ENCODE peak calls at places on chromosomes 2 and 18, in six cellular contexts. R, G, U, K, D and P are unnamed samples.

GRCh38 chr2:204550738-204551137 is 5.5 kb downstream of the PARD3B start:
- DNase-seq in K (no peak), R (peak), U (peak), D (peak), G (no peak), P (peak)

GRCh38 chr2:187719510-187719909 is 165.3 kb upstream of the TFPI start:
- DNase-seq in G (no peak), D (no peak), R (no peak), K (peak), U (no peak), P (no peak)

GRCh38 chr2:98467082-98467536 is 22.5 kb downstream of the INPP4A start:
- DNase-seq in D (no peak), K (no peak), R (no peak), G (no peak), U (no peak), P (no peak)

GRCh38 chr2:84477886-84478285 is 18.8 kb upstream of the SUCLG1 start:
- DNase-seq in D (no peak), U (no peak), K (no peak), G (no peak), R (no peak), P (no peak)

GRCh38 chr2:36290306-36290705 is 65.3 kb upstream of the CRIM1 start:
- DNase-seq in U (no peak), G (no peak), K (no peak), R (no peak), D (peak), P (no peak)

GRCh38 chr2:187117483-187117882 is 268.5 kb upstream of the ZSWIM2 start:
- DNase-seq in D (peak), R (no peak), G (peak), U (peak), K (no peak), P (peak)

GRCh38 chr2:200218645-200219044 is 87.8 kb upstream of the SPATS2L start:
- DNase-seq in R (no peak), U (no peak), K (no peak), G (no peak), D (no peak), P (no peak)

GRCh38 chr2:67566292-67566691 is 169.2 kb downstream of the ETAA1 start:
- DNase-seq in K (no peak), D (no peak), R (no peak), G (no peak), U (peak), P (no peak)

GRCh38 chr2:230668939-230669303 is 43.7 kb upstream of the CAB39 start:
- DNase-seq in D (no peak), K (no peak), R (no peak), U (no peak), G (no peak), P (no peak)

GRCh38 chr18:26304511-26304910 is 78.3 kb downstream of the TAF4B start:
- DNase-seq in U (peak), K (no peak), D (no peak), R (no peak), G (no peak), P (peak)

GRCh38 chr2:127401757-127402695 is 14.3 kb upstream of the MAP3K2 start:
- DNase-seq in K (no peak), D (no peak), R (peak), U (no peak), G (no peak), P (no peak)

GRCh38 chr2:39486071-39486470 is 49.0 kb upstream of the MAP4K3 start:
- DNase-seq in K (no peak), G (no peak), R (no peak), U (peak), D (peak), P (no peak)
- H2AK5ac ChIP-seq in K (peak), G (no peak), R (peak), U (no peak), D (peak), P (peak)

GRCh38 chr18:70840649-70841048 is 551.8 kb downstream of the SOCS6 start:
- DNase-seq in K (no peak), U (no peak), D (no peak), G (no peak), R (no peak), P (no peak)
- H3K4me2 ChIP-seq in K (no peak), U (no peak), D (no peak), G (no peak), R (no peak), P (no peak)

GRCh38 chr2:130728007-130728454 is 839 bp upstream of the GPR148 start:
- DNase-seq in D (no peak), G (no peak), R (no peak), K (no peak), U (peak), P (peak)
- H3K4me3 ChIP-seq in D (peak), G (peak), R (no peak), K (peak), U (peak), P (peak)

GRCh38 chr2:102615620-102616436 is 3.5 kb upstream of the SLC9A2 start:
- DNase-seq in U (peak), K (no peak), G (peak), R (peak), D (peak), P (peak)
- H2AK5ac ChIP-seq in U (no peak), K (no peak), G (no peak), R (no peak), D (no peak), P (no peak)

GRCh38 chr18:44700652-44701051 is 20.0 kb downstream of the SETBP1 start:
- DNase-seq in K (no peak), U (no peak), G (no peak), R (no peak), D (peak), P (peak)

GRCh38 chr18:44701227-44701626 is 20.5 kb downstream of the SETBP1 start:
- DNase-seq in D (no peak), G (no peak), U (no peak), K (no peak), R (no peak), P (peak)

GRCh38 chr18:44698518-44698917 is 17.8 kb downstream of the SETBP1 start:
- DNase-seq in G (no peak), K (no peak), R (no peak), D (no peak), U (no peak), P (no peak)

GRCh38 chr18:44697315-44697714 is 16.6 kb downstream of the SETBP1 start:
- DNase-seq in D (no peak), U (no peak), G (no peak), K (no peak), R (no peak), P (no peak)

DNA sequence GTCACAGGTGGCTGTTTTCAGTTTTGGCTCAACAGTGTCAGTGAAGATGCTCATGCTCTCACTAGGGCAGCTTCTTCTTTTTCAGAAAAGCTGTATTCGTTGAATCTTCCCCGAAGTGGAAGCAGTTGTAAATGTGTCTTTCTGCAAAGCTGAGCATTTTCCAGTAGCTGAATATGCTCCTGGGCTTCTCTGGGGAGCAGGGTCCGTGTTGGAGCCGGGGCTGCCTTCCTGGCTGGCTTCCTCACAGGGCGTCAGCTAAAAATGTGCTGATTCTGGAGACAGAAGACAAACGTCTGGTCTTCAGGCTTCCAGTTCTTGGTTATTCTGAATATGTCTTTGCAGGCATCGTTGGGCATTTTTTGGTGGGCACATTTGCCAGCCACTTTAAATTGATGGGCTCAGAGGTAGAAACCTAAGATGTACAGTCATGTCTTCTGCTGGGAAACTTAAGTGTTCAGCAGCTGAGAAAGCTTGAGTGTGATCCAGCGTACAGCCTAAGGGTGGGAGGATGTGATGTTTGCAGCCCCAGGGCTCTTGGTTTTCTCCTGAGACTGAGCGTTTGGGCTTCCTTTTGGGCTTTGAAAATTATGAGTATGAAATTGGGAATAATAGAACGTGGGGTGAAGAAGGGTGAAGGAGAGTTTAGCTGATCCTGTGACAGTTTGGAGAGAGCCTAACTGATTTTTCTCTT is 19.0 kb downstream of the SETBP1 start:
- DNase-seq in D (no peak), G (no peak), R (no peak), K (no peak), U (no peak), P (no peak)
- H3K4me2 ChIP-seq in D (no peak), G (no peak), R (no peak), K (no peak), U (no peak), P (no peak)